ENCODE peak calls at places on chromosomes 4 and X, in nine cellular contexts. G is mucosa of descending colon, N is cardiac fibroblast, Q is sigmoid colon, H is fibroblast of lung, Z is stomach, R is tibial nerve, K is PC-3, Y is HepG2. X is an unnamed sample.

GRCh38 chr4:98677799-98678198 is 19.4 kb upstream of the TSPAN5 start:
- DNase-seq in G (no peak), N (no peak), Q (no peak), H (no peak), Z (no peak), R (no peak), K (no peak), Y (no peak), X (no peak)

GRCh38 chr4:77065382-77065781 is 10.4 kb downstream of the CCNI start:
- DNase-seq in G (no peak), N (no peak), Q (no peak), H (peak), Z (no peak), R (no peak), K (no peak), Y (no peak), X (no peak)

GRCh38 chr4:183333983-183334382 is 11.8 kb upstream of the CLDN24 start:
- DNase-seq in G (no peak), N (no peak), Q (no peak), H (no peak), Z (no peak), R (no peak), K (peak), Y (peak), X (no peak)

GRCh38 chrX:133215747-133216146 is 2.4 kb downstream of the TFDP3 start:
- DNase-seq in G (peak), N (no peak), Q (no peak), H (peak), Z (no peak), R (no peak), K (peak), Y (peak), X (no peak)

GRCh38 chr4:109049926-109050325 is 252.5 kb downstream of the COL25A1 start:
- DNase-seq in G (no peak), N (no peak), Q (no peak), H (no peak), Z (no peak), R (no peak), K (no peak), Y (no peak), X (no peak)

GRCh38 chr4:109645874-109646591 is 57.2 kb downstream of the CASP6 start:
- DNase-seq in G (no peak), N (no peak), Q (no peak), H (no peak), Z (no peak), R (no peak), K (no peak), Y (no peak), X (no peak)

GRCh38 chr4:82648356-82648755 is 86.6 kb upstream of the TMEM150C start:
- DNase-seq in G (no peak), N (no peak), Q (no peak), H (peak), Z (no peak), R (no peak), K (peak), Y (no peak), X (no peak)

GRCh38 chr4:7763788-7764187 is 175.9 kb downstream of the AFAP1 start:
- DNase-seq in G (no peak), N (no peak), Q (no peak), H (peak), Z (no peak), R (no peak), K (no peak), Y (no peak), X (no peak)

GRCh38 chrX:109886122-109886761 is 116.7 kb upstream of the TMEM164 start:
- DNase-seq in G (peak), N (peak), Q (no peak), H (peak), Z (peak), R (peak), K (peak), Y (peak), X (no peak)

GRCh38 chrX:119801253-119802221 is 10.1 kb upstream of the RPL39 start:
- DNase-seq in G (no peak), N (no peak), Q (no peak), H (no peak), Z (no peak), R (no peak), K (no peak), Y (no peak), X (no peak)

GRCh38 chr4:82217986-82218715 is 155.6 kb downstream of the HNRNPD start:
- DNase-seq in G (no peak), N (peak), Q (no peak), H (no peak), Z (no peak), R (no peak), K (peak), Y (no peak), X (no peak)

GRCh38 chrX:80648023-80648422 is 161.7 kb downstream of the BRWD3 start:
- DNase-seq in G (no peak), N (peak), Q (no peak), H (no peak), Z (no peak), R (no peak), K (peak), Y (no peak), X (no peak)

GRCh38 chr4:99473131-99473530 is 37.7 kb upstream of the C4orf17 start:
- DNase-seq in G (no peak), N (no peak), Q (no peak), H (peak), Z (no peak), R (no peak), K (no peak), Y (no peak), X (no peak)

GRCh38 chrX:51461053-51462050 is 35.0 kb downstream of the NUDT11 start:
- DNase-seq in G (peak), N (peak), Q (no peak), H (peak), Z (no peak), R (peak), K (peak), Y (peak), X (no peak)

GRCh38 chr4:165461176-165461835 is 82.5 kb downstream of the CPE start:
- DNase-seq in G (no peak), N (peak), Q (no peak), H (peak), Z (no peak), R (peak), K (no peak), Y (peak), X (no peak)

GRCh38 chr4:8613421-8614364 is 21.1 kb downstream of the CPZ start:
- DNase-seq in G (no peak), N (no peak), Q (peak), H (no peak), Z (no peak), R (no peak), K (no peak), Y (no peak), X (peak)

GRCh38 chr4:1010522-1011021 is 854 bp upstream of the FGFRL1 start:
- DNase-seq in G (peak), N (peak), Q (peak), H (peak), Z (peak), R (peak), K (peak), Y (no peak), X (peak)

GRCh38 chrX:283115-283845 is 2.1 kb downstream of the PLCXD1 start:
- DNase-seq in G (peak), N (peak), Q (peak), H (peak), Z (peak), R (peak), K (peak), Y (no peak), X (peak)

GRCh38 chr4:55661398-55662056 is 25.4 kb upstream of the NMU start:
- DNase-seq in G (no peak), N (no peak), Q (no peak), H (no peak), Z (no peak), R (no peak), K (no peak), Y (no peak), X (no peak)

GRCh38 chr4:65063601-65064000 is 606.7 kb downstream of the EPHA5 start:
- DNase-seq in G (no peak), N (no peak), Q (no peak), H (no peak), Z (no peak), R (no peak), K (no peak), Y (no peak), X (no peak)

GRCh38 chr4:114601304-114602052 is 2.9 kb downstream of the UGT8 start:
- DNase-seq in G (no peak), N (no peak), Q (no peak), H (no peak), Z (no peak), R (no peak), K (no peak), Y (no peak), X (no peak)

GRCh38 chr4:81031389-81032173 is 1.1 kb downstream of the BMP3 start:
- DNase-seq in G (peak), N (no peak), Q (no peak), H (no peak), Z (no peak), R (no peak), K (no peak), Y (no peak), X (no peak)

GRCh38 chr4:77599378-77599777 is 6.2 kb upstream of the CXCL13 start:
- DNase-seq in G (peak), N (peak), Q (no peak), H (peak), Z (peak), R (no peak), K (peak), Y (peak), X (no peak)

GRCh38 chrX:15233416-15234015 is 36.4 kb downstream of the ASB9 start:
- DNase-seq in G (no peak), N (no peak), Q (no peak), H (no peak), Z (no peak), R (no peak), K (peak), Y (no peak), X (no peak)

GRCh38 chrX:74420194-74421035 is 878 bp upstream of the SLC16A2 start:
- DNase-seq in G (peak), N (peak), Q (peak), H (peak), Z (peak), R (peak), K (peak), Y (no peak), X (no peak)

GRCh38 chrX:49053223-49054072 is 5.4 kb upstream of the CCDC120 start:
- DNase-seq in G (peak), N (peak), Q (peak), H (peak), Z (peak), R (no peak), K (peak), Y (peak), X (peak)

GRCh38 chr4:134320048-134320447 is 118.5 kb upstream of the PABPC4L start:
- DNase-seq in G (no peak), N (no peak), Q (no peak), H (peak), Z (no peak), R (no peak), K (peak), Y (no peak), X (no peak)

GRCh38 chrX:10884246-10884645 is 226.9 kb upstream of the HCCS start:
- DNase-seq in G (no peak), N (peak), Q (no peak), H (no peak), Z (no peak), R (no peak), K (no peak), Y (no peak), X (no peak)

GRCh38 chr4:26522478-26522877 is 32.2 kb upstream of the CCKAR start:
- DNase-seq in G (no peak), N (peak), Q (no peak), H (peak), Z (no peak), R (no peak), K (peak), Y (no peak), X (no peak)

GRCh38 chr4:150986085-150986484 is 29.0 kb downstream of the LRBA start:
- DNase-seq in G (no peak), N (no peak), Q (no peak), H (no peak), Z (no peak), R (no peak), K (no peak), Y (no peak), X (no peak)

GRCh38 chr4:104494822-104495559 is at the start of gene CXXC4:
- DNase-seq in G (peak), N (peak), Q (peak), H (peak), Z (peak), R (peak), K (no peak), Y (peak), X (no peak)

GRCh38 chr4:4596720-4597119 is 54.9 kb upstream of the STX18 start:
- DNase-seq in G (no peak), N (no peak), Q (no peak), H (no peak), Z (no peak), R (no peak), K (no peak), Y (no peak), X (no peak)

GRCh38 chr4:82748781-82749504 is 49.7 kb downstream of the SCD5 start:
- DNase-seq in G (no peak), N (peak), Q (no peak), H (peak), Z (no peak), R (no peak), K (no peak), Y (no peak), X (no peak)

GRCh38 chr4:76012388-76012801 is 5.1 kb upstream of the CXCL9 start:
- DNase-seq in G (no peak), N (no peak), Q (no peak), H (peak), Z (no peak), R (no peak), K (no peak), Y (no peak), X (no peak)

GRCh38 chr4:119832731-119833233 is 204.2 kb upstream of the PDE5A start:
- DNase-seq in G (no peak), N (no peak), Q (no peak), H (peak), Z (no peak), R (no peak), K (no peak), Y (no peak), X (no peak)

GRCh38 chrX:135437867-135438733 is 16.4 kb downstream of the SMIM10L2A start:
- DNase-seq in G (no peak), N (no peak), Q (no peak), H (no peak), Z (no peak), R (no peak), K (peak), Y (peak), X (no peak)
- TF ChIP-seq CTCF in G (no peak), N (no peak), Q (no peak), H (no peak), Z (no peak), R (no peak), K (peak), Y (peak), X (no peak)

DNA sequence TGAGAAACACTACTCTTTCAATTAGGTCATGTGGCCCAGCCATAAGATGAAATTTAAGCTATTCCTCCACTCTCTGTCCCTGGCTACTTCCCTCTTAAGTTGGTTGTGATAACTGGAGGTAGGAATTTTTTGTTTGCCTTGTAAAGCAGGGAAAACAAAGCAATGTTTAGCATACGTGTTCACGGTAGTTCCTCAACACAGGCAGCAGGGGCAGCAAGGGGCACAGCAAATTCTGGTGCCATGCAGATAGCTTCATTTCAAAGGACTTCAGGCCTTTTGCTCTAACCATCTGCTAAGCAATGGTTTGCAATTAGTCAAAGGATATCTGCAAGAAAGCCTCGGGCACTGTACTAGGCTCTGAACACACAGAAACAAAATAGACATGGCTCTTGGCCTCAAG is 330.2 kb downstream of the ZIC3 start:
- DNase-seq in G (no peak), N (no peak), Q (no peak), H (no peak), Z (no peak), R (no peak), K (no peak), Y (no peak), X (no peak)
- TF ChIP-seq CTCF in G (no peak), N (no peak), Q (no peak), H (no peak), Z (no peak), R (no peak), K (no peak), Y (no peak), X (no peak)

GRCh38 chr4:135371137-135371536 is 1169.5 kb upstream of the PABPC4L start:
- DNase-seq in G (peak), N (no peak), Q (no peak), H (no peak), Z (no peak), R (no peak), K (no peak), Y (peak), X (no peak)
- TF ChIP-seq CTCF in G (no peak), N (no peak), Q (no peak), H (peak), Z (no peak), R (no peak), K (peak), Y (peak), X (no peak)

DNA sequence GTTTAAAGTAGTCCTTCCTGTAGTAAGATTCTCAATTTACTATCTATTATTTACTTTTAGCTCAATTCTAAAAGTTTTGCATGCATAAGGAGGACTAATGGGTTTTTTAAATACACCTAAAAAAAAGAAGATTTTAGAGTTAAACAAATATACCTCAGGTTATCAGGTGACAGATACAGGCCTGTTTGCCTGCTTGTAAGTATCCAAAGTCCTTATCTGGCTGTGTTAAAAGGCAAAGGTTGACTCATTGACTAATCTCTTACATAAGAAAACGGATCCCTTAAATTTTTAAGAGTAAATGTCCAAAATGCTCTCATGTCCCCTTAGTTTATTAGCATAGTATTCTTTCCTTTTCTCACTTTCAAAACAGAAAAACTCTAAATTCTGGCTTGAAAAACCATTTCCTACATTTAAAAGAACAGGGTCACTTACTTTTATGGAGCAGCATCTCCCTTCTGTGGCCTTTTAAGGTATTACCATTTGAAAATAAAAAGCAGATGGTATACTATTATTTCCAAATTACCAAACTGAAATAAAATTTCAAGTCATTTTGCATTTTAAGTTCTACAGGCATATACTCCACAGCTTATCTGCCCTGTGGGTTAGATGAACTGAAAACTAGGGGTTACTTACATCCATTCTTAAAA is 4.5 kb downstream of the CBR4 start:
- DNase-seq in G (no peak), N (peak), Q (no peak), H (no peak), Z (no peak), R (no peak), K (no peak), Y (peak), X (no peak)
- TF ChIP-seq CTCF in G (no peak), N (peak), Q (peak), H (peak), Z (no peak), R (no peak), K (peak), Y (peak), X (peak)

DNA sequence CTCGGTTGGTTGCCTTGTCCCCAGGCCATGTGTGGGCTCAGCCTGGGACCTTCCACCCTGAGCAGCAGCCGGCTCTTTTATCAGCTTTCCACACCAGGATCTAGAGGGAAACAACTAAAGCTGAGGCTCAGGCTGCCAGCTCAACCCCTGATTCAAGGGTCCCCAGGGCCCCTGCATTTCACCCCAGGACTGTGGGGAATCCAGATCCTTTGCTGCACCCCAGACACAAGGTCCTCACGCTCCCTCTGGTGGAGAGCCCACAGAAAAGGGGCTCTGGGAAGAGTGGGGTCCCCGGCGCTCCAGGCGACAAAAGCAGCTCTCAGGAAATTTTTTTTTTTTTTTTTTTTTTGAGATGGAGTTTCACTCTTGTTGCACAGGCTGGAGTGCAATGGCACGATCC is 64.3 kb downstream of the ZFYVE28 start:
- DNase-seq in G (no peak), N (peak), Q (peak), H (no peak), Z (no peak), R (no peak), K (no peak), Y (no peak), X (no peak)
- TF ChIP-seq CTCF in G (no peak), N (peak), Q (peak), H (peak), Z (no peak), R (no peak), K (peak), Y (peak), X (no peak)

GRCh38 chr4:46953564-46953963 is 39.8 kb downstream of the GABRA4 start:
- DNase-seq in G (no peak), N (no peak), Q (no peak), H (no peak), Z (no peak), R (no peak), K (no peak), Y (no peak), X (no peak)
- TF ChIP-seq CTCF in G (no peak), N (no peak), Q (no peak), H (no peak), Z (no peak), R (no peak), K (no peak), Y (no peak), X (no peak)

GRCh38 chr4:171785392-171785791 is 27.8 kb upstream of the GALNTL6 start:
- DNase-seq in G (no peak), N (no peak), Q (no peak), H (no peak), Z (no peak), R (no peak), K (no peak), Y (no peak), X (no peak)
- TF ChIP-seq CTCF in G (no peak), N (no peak), Q (no peak), H (no peak), Z (no peak), R (no peak), K (no peak), Y (no peak), X (no peak)

DNA sequence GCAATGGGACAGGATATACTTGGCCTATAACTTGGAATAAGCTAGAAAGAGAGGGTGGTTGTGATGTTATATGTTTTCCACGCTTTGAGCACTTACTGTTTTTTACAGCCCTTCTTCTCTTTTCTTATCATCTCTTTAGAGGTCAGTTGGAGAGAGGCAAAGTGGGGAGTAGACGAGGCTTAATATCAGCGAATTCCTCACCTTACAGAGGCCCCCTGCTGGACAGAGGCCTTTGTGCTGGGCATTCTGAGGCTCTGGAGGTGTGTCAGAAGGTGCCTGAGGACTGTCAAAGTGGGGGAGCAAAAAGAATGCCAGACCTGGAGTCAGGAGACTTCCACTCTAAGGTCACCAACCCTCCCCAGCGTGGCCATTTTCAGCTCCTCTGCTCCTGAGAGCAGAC is 42.5 kb downstream of the MAMLD1 start:
- DNase-seq in G (peak), N (no peak), Q (no peak), H (no peak), Z (no peak), R (no peak), K (peak), Y (no peak), X (no peak)
- TF ChIP-seq CTCF in G (no peak), N (peak), Q (no peak), H (no peak), Z (no peak), R (no peak), K (peak), Y (peak), X (no peak)